ENCODE peak calls at places on chromosomes 1 and 21, in six cellular contexts. D is epithelial cell of esophagus; Y is CD4-positive, alpha-beta T cell; Z is brain microvascular endothelial cell; N is cardiac muscle cell; A is CD14-positive monocyte. W is an unnamed sample.
A peak's percentile ranks its signal among the peaks of the same experiment; 100 is the strongest.

GRCh38 chr1:203324103-203325003 is 19.0 kb downstream of the BTG2 start:
- DNase-seq in Z (no peak), D (no peak), A (no peak), N (peak; percentile 48), Y (peak; percentile 60), W (peak; percentile 24)

GRCh38 chr1:226912587-226913176 is 27.4 kb upstream of the COQ8A start:
- DNase-seq in D (peak; percentile 63), Y (peak; percentile 40), A (no peak), Z (peak; percentile 5), N (peak; percentile 56), W (peak; percentile 69)

GRCh38 chr1:224623743-224624333 is 7.7 kb downstream of the CNIH3 start:
- DNase-seq in N (peak; percentile 89), A (peak; percentile 43), Z (peak; percentile 96), Y (peak; percentile 67), D (peak; percentile 44), W (no peak)

GRCh38 chr1:54795100-54795665 is 5.9 kb downstream of the TTC22 start:
- DNase-seq in Z (no peak), A (no peak), N (no peak), D (peak; percentile 45), Y (no peak), W (no peak)

GRCh38 chr1:230994860-230995259 is 16.0 kb downstream of the ARV1 start:
- DNase-seq in A (no peak), Z (no peak), D (no peak), Y (no peak), N (no peak), W (no peak)

GRCh38 chr1:174114788-174115448 is 44.4 kb upstream of the RABGAP1L start:
- DNase-seq in Z (peak; percentile 50), Y (no peak), A (no peak), N (peak; percentile 68), D (peak; percentile 76), W (no peak)

GRCh38 chr1:92065042-92065441 is 10.2 kb downstream of the SETSIP start:
- DNase-seq in A (no peak), N (no peak), D (no peak), Y (no peak), Z (no peak), W (no peak)

GRCh38 chr1:43270421-43271095 is 775 bp downstream of the TMEM125 start:
- DNase-seq in A (no peak), D (peak; percentile 87), Z (no peak), Y (no peak), N (peak; percentile 9), W (no peak)

GRCh38 chr1:247332215-247332900 is 691 bp upstream of the ZNF496 start:
- DNase-seq in Y (peak; percentile 46), N (peak; percentile 61), D (peak; percentile 45), Z (no peak), A (no peak), W (peak; percentile 73)

GRCh38 chr21:44539031-44539430 is 964 bp downstream of the KRTAP10-1 start:
- DNase-seq in A (no peak), Y (no peak), D (no peak), N (no peak), Z (no peak), W (no peak)

GRCh38 chr1:85571830-85572229 is 8.7 kb upstream of the CCN1 start:
- DNase-seq in N (no peak), Y (no peak), Z (no peak), D (peak; percentile 97), A (no peak), W (no peak)

GRCh38 chr1:85569737-85570404 is 10.7 kb upstream of the CCN1 start:
- DNase-seq in D (no peak), A (no peak), Y (no peak), Z (no peak), N (no peak), W (no peak)

GRCh38 chr1:85569122-85569521 is 11.4 kb upstream of the CCN1 start:
- DNase-seq in Y (no peak), A (no peak), D (peak; percentile 70), Z (peak; percentile 76), N (peak; percentile 78), W (no peak)

GRCh38 chr1:85571181-85571540 is 9.4 kb upstream of the CCN1 start:
- DNase-seq in A (no peak), Z (no peak), D (no peak), Y (no peak), N (no peak), W (no peak)

DNA sequence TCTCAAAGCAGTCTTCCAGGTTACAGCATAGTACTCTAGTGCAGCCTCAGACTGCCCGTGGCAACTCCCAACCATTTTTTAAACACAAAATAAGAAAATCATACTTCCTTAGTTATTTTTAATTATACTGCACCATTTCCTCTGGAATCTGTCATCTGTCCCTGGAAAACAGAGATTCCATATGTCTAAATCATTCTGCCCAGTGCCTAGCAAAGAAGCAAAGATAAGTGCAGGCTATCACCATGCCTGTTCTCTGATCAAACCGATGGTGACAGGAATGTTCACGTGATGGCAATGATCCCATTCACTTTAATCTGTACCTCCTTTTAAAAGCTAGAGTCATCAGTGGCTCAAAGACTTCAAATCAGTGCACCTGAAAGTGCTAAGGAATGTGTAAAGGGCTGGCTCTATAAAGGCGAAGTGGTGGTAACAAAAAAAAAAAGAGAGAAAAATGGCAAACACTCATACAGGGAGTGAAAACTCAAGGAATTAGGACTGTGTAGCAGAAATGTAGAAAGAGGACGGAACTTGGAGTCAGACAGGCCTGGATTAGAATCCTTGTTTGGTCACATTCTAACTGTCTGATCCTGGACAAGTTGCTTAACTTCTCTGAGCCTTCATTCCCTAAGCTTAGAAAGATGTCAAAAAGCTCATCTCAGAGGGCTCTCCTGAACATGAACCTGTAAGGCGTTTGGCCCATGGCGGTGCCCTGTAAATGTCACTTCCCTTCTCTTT is 9.9 kb upstream of the CCN1 start:
- DNase-seq in Y (no peak), N (no peak), A (no peak), D (no peak), Z (no peak), W (no peak)
- TF ChIP-seq CTCF in Y (no peak), N (no peak), A (no peak), D (no peak), Z (no peak), W (no peak)

GRCh38 chr1:31939484-31940329 is 1.5 kb upstream of the PTP4A2 start:
- DNase-seq in Y (peak; percentile 77), A (peak; percentile 80), N (peak; percentile 91), Z (peak; percentile 79), D (peak; percentile 84), W (peak; percentile 50)

GRCh38 chr1:31936966-31937299 is 1.2 kb downstream of the PTP4A2 start:
- DNase-seq in N (no peak), Z (no peak), Y (no peak), A (no peak), D (no peak), W (no peak)

GRCh38 chr1:31936278-31936965 is 1.7 kb downstream of the PTP4A2 start:
- DNase-seq in A (no peak), Y (no peak), D (peak; percentile 45), N (no peak), Z (no peak), W (no peak)

GRCh38 chr1:31937300-31938183 is 626 bp downstream of the PTP4A2 start:
- DNase-seq in N (peak; percentile 81), D (peak; percentile 60), A (peak; percentile 72), Z (no peak), Y (peak; percentile 76), W (peak; percentile 76)

GRCh38 chr1:31938184-31938975 is at the start of gene PTP4A2:
- DNase-seq in A (peak; percentile 93), Z (peak; percentile 87), Y (peak; percentile 74), D (peak; percentile 92), N (peak; percentile 98), W (peak; percentile 92)
- TF ChIP-seq CTCF in A (peak; percentile 61), Z (peak; percentile 22), Y (peak; percentile 24), D (peak; percentile 20), N (peak; percentile 20), W (peak; percentile 58)

GRCh38 chr1:9593492-9594465 is 5.1 kb downstream of the TMEM201 start:
- DNase-seq in N (peak; percentile 79), Z (peak; percentile 80), Y (peak; percentile 20), D (peak; percentile 94), A (peak; percentile 83), W (peak; percentile 86)
- TF ChIP-seq CTCF in N (no peak), Z (peak; percentile 9), Y (no peak), D (peak; percentile 89), A (no peak), W (no peak)

GRCh38 chr1:208418667-208419066 is 174.5 kb upstream of the PLXNA2 start:
- DNase-seq in Z (no peak), D (no peak), N (no peak), Y (no peak), A (no peak), W (no peak)
- TF ChIP-seq CTCF in Z (no peak), D (no peak), N (no peak), Y (no peak), A (no peak), W (no peak)

DNA sequence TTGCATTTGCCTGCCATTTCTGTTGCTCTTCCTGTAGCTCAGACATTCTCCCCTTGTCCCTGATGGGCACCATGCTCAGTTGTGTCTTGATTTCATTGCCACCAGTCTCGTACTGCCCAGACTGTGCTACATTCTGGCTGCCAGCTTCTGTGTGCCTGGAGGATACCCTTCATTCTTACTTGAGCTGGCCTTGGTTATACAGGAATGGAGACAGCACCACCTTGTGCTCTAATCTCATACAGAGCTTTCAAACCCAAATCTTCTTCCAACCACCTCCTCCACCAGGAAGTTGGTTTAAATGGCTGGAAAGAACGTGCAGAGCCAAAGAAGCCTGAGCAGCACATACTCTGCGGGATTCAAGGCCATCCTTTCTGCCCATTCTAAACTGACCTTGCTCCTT is 165.3 kb downstream of the SLC35F3 start:
- DNase-seq in D (peak; percentile 41), N (no peak), Y (no peak), A (no peak), Z (no peak), W (no peak)
- TF ChIP-seq CTCF in D (peak; percentile 35), N (no peak), Y (no peak), A (no peak), Z (peak; percentile 14), W (no peak)

DNA sequence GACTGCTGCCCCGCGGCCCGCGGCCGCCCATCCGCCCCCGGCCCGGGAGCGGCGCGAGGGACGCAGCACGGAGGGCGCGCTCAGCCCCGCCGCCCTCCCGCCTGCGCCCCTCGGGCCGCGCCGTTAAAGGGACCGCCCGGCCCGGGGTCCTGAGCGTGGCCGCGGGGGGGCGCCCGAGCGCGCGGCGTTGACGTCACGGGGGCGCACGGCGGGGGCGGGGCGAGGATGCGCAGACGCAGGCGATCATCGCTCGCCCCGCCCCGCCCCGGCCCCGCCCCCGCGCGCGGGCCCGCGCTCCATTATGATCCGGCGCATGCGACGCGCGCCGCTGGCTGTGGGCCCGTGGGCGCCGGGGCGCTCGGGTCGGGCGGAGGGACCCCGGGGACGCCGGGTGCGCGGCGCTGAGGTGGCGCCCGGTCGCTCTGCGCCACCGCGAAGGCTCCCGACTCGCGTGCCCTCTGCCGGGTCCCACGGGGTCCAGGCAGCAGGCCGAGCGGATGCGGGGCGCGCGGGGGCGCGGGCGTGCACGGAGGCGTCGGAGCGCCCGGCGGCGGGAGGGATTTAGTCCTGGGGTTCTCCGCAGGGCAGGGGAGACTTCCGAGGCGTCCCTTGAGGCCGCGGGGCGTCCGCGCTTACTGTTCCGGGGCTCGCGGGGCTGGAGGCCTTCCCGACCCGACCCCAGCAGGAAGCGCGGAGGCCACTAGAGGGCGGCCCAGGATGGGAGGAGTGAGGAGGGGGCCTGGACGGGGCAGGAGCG is at the start of gene DVL1:
- DNase-seq in A (no peak), Z (no peak), Y (peak; percentile 69), D (peak; percentile 58), N (peak; percentile 71), W (peak; percentile 89)
- TF ChIP-seq CTCF in A (peak; percentile 46), Z (peak; percentile 67), Y (peak; percentile 27), D (peak; percentile 48), N (peak; percentile 45), W (peak; percentile 57)

GRCh38 chr1:245512181-245512888 is 357.6 kb downstream of the KIF26B start:
- DNase-seq in Y (no peak), N (no peak), A (no peak), D (no peak), Z (no peak), W (no peak)
- TF ChIP-seq CTCF in Y (no peak), N (no peak), A (no peak), D (no peak), Z (no peak), W (no peak)

GRCh38 chr1:244653439-244654283 is 735 bp downstream of the DESI2 start:
- DNase-seq in N (peak; percentile 14), Z (no peak), D (peak; percentile 42), Y (no peak), A (no peak), W (no peak)
- TF ChIP-seq CTCF in N (no peak), Z (no peak), D (no peak), Y (no peak), A (peak; percentile 25), W (no peak)

W was measured in glutamatergic neuron.